ENCODE peak calls at places on chromosome 14, in eight cellular contexts. C, U, P, Q, J, V, O and D are unnamed samples.

GRCh38 chr14:93086441-93087055 is 29.2 kb downstream of the ITPK1 start:
- DNase-seq in C (no peak), U (no peak), P (no peak), Q (no peak), J (no peak), V (no peak), O (peak; percentile 15), D (no peak)

GRCh38 chr14:67228325-67228984 is 12.8 kb upstream of the PALS1 start:
- DNase-seq in C (no peak), U (no peak), P (peak; percentile 44), Q (no peak), J (no peak), V (no peak), O (peak; percentile 31), D (peak; percentile 26)

GRCh38 chr14:90523544-90523943 is 126.7 kb downstream of the CALM1 start:
- DNase-seq in C (no peak), U (no peak), P (peak; percentile 32), Q (peak; percentile 47), J (peak; percentile 20), V (no peak), O (peak; percentile 39), D (peak; percentile 66)

GRCh38 chr14:90191585-90191984 is 64.8 kb upstream of the PSMC1 start:
- DNase-seq in C (no peak), U (peak; percentile 10), P (no peak), Q (no peak), J (no peak), V (no peak), O (no peak), D (no peak)

GRCh38 chr14:32588448-32589320 is 259.6 kb downstream of the AKAP6 start:
- DNase-seq in C (no peak), U (peak; percentile 55), P (peak; percentile 73), Q (peak; percentile 80), J (no peak), V (no peak), O (peak; percentile 55), D (peak; percentile 67)

GRCh38 chr14:94612580-94613554 is 676 bp downstream of the SERPINA3 start:
- DNase-seq in C (no peak), U (no peak), P (peak; percentile 72), Q (peak; percentile 62), J (no peak), V (no peak), O (peak; percentile 14), D (no peak)

GRCh38 chr14:89365071-89365801 is 51.8 kb downstream of the FOXN3 start:
- DNase-seq in C (no peak), U (no peak), P (no peak), Q (peak; percentile 49), J (no peak), V (no peak), O (no peak), D (no peak)

GRCh38 chr14:60649815-60650381 is 621 bp upstream of the SIX1 start:
- DNase-seq in C (no peak), U (peak; percentile 37), P (peak; percentile 48), Q (no peak), J (no peak), V (no peak), O (peak; percentile 40), D (peak; percentile 52)

GRCh38 chr14:90755661-90756304 is 60.4 kb downstream of the TTC7B start:
- DNase-seq in C (no peak), U (no peak), P (peak; percentile 4), Q (no peak), J (no peak), V (no peak), O (no peak), D (no peak)

GRCh38 chr14:99143793-99144192 is 128.2 kb downstream of the BCL11B start:
- DNase-seq in C (no peak), U (peak; percentile 42), P (no peak), Q (no peak), J (no peak), V (no peak), O (no peak), D (no peak)

GRCh38 chr14:35333347-35333730 is 41.2 kb downstream of the PSMA6 start:
- DNase-seq in C (no peak), U (no peak), P (no peak), Q (no peak), J (no peak), V (no peak), O (no peak), D (no peak)

GRCh38 chr14:32102152-32102787 is 25.2 kb downstream of the ARHGAP5 start:
- DNase-seq in C (no peak), U (no peak), P (no peak), Q (no peak), J (no peak), V (no peak), O (no peak), D (no peak)

GRCh38 chr14:99579903-99580570 is 24.0 kb downstream of the CCDC85C start:
- DNase-seq in C (no peak), U (peak; percentile 89), P (peak; percentile 76), Q (peak; percentile 45), J (peak; percentile 70), V (no peak), O (peak; percentile 92), D (peak; percentile 61)

GRCh38 chr14:23362200-23362599 is 2.8 kb downstream of the EFS start:
- DNase-seq in C (no peak), U (peak; percentile 21), P (peak; percentile 10), Q (no peak), J (no peak), V (no peak), O (no peak), D (peak; percentile 14)

GRCh38 chr14:38206689-38207088 is 1.0 kb upstream of the SSTR1 start:
- DNase-seq in C (no peak), U (no peak), P (no peak), Q (no peak), J (no peak), V (no peak), O (no peak), D (no peak)

DNA sequence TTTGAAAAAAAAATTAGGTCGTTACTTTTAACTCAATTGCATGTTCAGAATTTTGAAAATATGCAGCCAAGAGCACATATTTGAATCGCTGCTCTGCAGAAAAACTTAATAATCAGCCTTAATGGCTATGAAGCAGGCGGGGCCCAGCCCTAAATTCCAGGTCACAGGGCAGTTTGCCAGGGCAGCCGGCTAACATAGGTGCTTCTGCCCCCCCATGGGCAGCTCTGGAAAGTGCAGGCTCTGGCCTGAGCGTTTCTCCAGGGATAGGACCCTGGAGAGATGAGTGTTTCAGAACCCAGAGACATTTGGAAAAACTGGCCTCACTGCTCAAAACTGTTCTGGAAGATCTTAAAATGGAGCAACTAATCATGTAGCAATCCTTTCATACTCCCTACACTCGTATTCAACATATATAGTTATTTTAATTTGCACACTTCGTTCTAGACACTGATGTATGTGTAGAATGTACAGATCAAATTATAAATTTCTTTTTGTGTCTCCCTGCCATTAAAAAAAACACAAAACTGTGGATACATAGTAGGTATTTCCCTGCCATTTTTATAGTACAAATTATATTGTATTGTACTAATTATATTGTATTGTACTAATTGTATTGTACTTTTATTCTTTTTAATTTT is 26.0 kb upstream of the PTGR2 start:
- DNase-seq in C (peak; percentile 95), U (peak; percentile 83), P (peak; percentile 92), Q (peak; percentile 89), J (peak; percentile 95), V (no peak), O (peak; percentile 63), D (peak; percentile 82)
- TF ChIP-seq CTCF in C (peak; percentile 74), U (peak; percentile 83), P (peak; percentile 93), Q (peak; percentile 95), J (peak; percentile 95), V (peak; percentile 88), O (peak; percentile 89), D (peak; percentile 94)

DNA sequence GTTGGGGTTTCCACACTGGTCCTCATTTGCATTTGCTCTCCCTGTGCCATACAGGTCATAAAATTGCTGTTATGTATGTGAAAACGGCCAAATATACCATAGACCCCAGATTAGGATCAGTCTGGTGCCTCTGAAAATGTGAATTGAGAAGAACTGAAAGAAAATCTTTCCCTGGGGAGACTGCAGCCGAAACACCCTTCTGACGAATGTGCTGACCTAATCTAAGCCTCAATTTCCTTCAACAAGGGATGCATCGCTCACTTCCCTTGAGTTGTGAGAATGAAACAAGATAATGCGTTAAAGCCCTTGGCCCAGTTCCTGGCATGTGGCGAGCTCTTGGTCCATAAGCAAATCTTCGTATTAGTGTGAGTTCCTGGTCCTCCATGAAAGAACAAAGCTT is 49.6 kb upstream of the RTRAF start:
- DNase-seq in C (no peak), U (no peak), P (peak; percentile 48), Q (peak; percentile 74), J (no peak), V (no peak), O (no peak), D (no peak)
- H3K4me3 ChIP-seq in C (no peak overlapping the region), U (no peak overlapping the region), P (no peak overlapping the region), Q (no peak overlapping the region), J (no peak overlapping the region), V (no peak overlapping the region), O (no peak overlapping the region), D (no peak overlapping the region)

GRCh38 chr14:77763978-77764377 is 3.0 kb upstream of the SNW1 start:
- DNase-seq in C (no peak), U (no peak), P (no peak), Q (no peak), J (no peak), V (no peak), O (no peak), D (no peak)

GRCh38 chr14:77763316-77763715 is 2.4 kb upstream of the SNW1 start:
- DNase-seq in C (no peak), U (no peak), P (no peak), Q (no peak), J (no peak), V (no peak), O (no peak), D (no peak)

GRCh38 chr14:77761205-77761931 is 412 bp upstream of the SNW1 start:
- DNase-seq in C (no peak), U (peak; percentile 66), P (peak; percentile 96), Q (peak; percentile 96), J (no peak), V (no peak), O (peak; percentile 94), D (no peak)

GRCh38 chr14:77760381-77761204 is at the start of gene SNW1:
- DNase-seq in C (peak; percentile 90), U (peak; percentile 94), P (peak; percentile 55), Q (peak; percentile 66), J (peak; percentile 95), V (peak; percentile 63), O (peak; percentile 38), D (peak; percentile 94)
- TF ChIP-seq CTCF in C (no peak), U (no peak), P (no peak), Q (no peak), J (no peak), V (no peak), O (no peak), D (no peak)

GRCh38 chr14:63478024-63478423 is 65.2 kb downstream of the PPP2R5E start:
- DNase-seq in C (no peak), U (no peak), P (no peak), Q (no peak), J (no peak), V (no peak), O (no peak), D (no peak)
- H3K4me3 ChIP-seq in C (no peak overlapping the region), U (no peak overlapping the region), P (no peak overlapping the region), Q (no peak overlapping the region), J (peak overlapping the region; percentile 20), V (no peak overlapping the region), O (no peak overlapping the region), D (no peak overlapping the region)